ENCODE peak calls at places on chromosomes 13 and 19, in eight cellular contexts. H is left lung, Q is neural progenitor cell, K is left ventricle myocardium inferior, G is heart right ventricle, O is ovary, U is heart left ventricle, J is suprapubic skin. X is an unnamed sample.

GRCh38 chr19:34345934-34346333 is 19.1 kb upstream of the GPI start:
- DNase-seq in H (peak; percentile 44), Q (peak; percentile 83), K (peak; percentile 54), G (peak; percentile 54), O (peak; percentile 25), U (no peak), J (no peak), X (peak; percentile 77)

GRCh38 chr13:25687622-25688225 is 315.9 kb downstream of the ATP8A2 start:
- DNase-seq in H (no peak), Q (no peak), K (no peak), G (peak; percentile 13), O (no peak), U (peak; percentile 28), J (no peak), X (no peak)

GRCh38 chr13:43057653-43058317 is 34.4 kb downstream of the DNAJC15 start:
- DNase-seq in H (no peak), Q (peak; percentile 35), K (no peak), G (no peak), O (no peak), U (peak; percentile 47), J (no peak), X (no peak)

GRCh38 chr13:74134777-74135305 is 637 bp upstream of the KLF12 start:
- DNase-seq in H (peak; percentile 88), Q (peak; percentile 72), K (peak; percentile 66), G (peak; percentile 65), O (peak; percentile 51), U (peak; percentile 66), J (no peak), X (peak; percentile 79)

GRCh38 chr13:94966380-94966779 is 254.0 kb upstream of the SOX21 start:
- DNase-seq in H (no peak), Q (peak; percentile 52), K (no peak), G (no peak), O (no peak), U (no peak), J (no peak), X (no peak)

GRCh38 chr13:109412232-109412935 is 374.0 kb downstream of the IRS2 start:
- DNase-seq in H (peak; percentile 83), Q (peak; percentile 77), K (peak; percentile 55), G (peak; percentile 57), O (peak; percentile 61), U (peak; percentile 75), J (no peak), X (peak; percentile 73)

GRCh38 chr13:41311607-41312500 is 787 bp downstream of the NAA16 start:
- DNase-seq in H (peak; percentile 90), Q (peak; percentile 62), K (peak; percentile 42), G (peak; percentile 49), O (peak; percentile 37), U (peak; percentile 51), J (peak; percentile 80), X (peak; percentile 64)

GRCh38 chr13:70960841-70961443 is 852.7 kb upstream of the KLHL1 start:
- DNase-seq in H (no peak), Q (peak; percentile 42), K (no peak), G (no peak), O (no peak), U (no peak), J (no peak), X (peak; percentile 64)

DNA sequence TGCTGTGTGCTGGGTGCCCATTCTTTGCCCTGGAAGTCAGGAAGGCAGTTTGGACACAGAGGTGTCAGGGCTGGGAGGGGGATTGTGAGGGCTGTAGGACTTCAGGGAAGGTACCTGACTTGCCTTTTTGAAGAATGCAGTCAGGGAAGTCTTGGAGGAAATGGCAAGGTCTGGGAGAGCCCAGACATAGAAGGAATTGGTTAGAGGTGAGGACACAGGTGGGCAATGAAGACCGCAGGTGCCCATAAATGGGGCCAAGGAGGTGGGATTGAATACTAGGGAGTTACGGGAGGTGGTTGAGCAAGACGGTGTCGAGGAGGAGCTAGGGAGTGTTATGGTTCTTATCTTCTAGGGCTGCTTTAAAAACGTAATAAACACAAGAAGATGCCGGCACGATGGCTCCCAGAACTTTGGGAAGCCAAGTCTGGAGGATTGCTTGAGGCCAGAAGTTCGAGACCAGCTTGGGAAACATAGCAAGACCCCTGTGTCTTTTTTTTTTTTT is 1.4 kb upstream of the DDA1 start:
- DNase-seq in H (no peak), Q (no peak), K (no peak), G (no peak), O (no peak), U (no peak), J (no peak), X (peak; percentile 3)
- H3K4me1 ChIP-seq in H (peaks cover 28% of the 10 kb centered on the region), Q (peaks cover 9% of the 10 kb centered on the region), K (peaks cover 84% of the 10 kb centered on the region), G (peaks cover 52% of the 10 kb centered on the region), O (peaks cover 5% of the 10 kb centered on the region), U (peaks cover 11% of the 10 kb centered on the region), J (peaks cover 68% of the 10 kb centered on the region), X (peaks cover 27% of the 10 kb centered on the region)

DNA sequence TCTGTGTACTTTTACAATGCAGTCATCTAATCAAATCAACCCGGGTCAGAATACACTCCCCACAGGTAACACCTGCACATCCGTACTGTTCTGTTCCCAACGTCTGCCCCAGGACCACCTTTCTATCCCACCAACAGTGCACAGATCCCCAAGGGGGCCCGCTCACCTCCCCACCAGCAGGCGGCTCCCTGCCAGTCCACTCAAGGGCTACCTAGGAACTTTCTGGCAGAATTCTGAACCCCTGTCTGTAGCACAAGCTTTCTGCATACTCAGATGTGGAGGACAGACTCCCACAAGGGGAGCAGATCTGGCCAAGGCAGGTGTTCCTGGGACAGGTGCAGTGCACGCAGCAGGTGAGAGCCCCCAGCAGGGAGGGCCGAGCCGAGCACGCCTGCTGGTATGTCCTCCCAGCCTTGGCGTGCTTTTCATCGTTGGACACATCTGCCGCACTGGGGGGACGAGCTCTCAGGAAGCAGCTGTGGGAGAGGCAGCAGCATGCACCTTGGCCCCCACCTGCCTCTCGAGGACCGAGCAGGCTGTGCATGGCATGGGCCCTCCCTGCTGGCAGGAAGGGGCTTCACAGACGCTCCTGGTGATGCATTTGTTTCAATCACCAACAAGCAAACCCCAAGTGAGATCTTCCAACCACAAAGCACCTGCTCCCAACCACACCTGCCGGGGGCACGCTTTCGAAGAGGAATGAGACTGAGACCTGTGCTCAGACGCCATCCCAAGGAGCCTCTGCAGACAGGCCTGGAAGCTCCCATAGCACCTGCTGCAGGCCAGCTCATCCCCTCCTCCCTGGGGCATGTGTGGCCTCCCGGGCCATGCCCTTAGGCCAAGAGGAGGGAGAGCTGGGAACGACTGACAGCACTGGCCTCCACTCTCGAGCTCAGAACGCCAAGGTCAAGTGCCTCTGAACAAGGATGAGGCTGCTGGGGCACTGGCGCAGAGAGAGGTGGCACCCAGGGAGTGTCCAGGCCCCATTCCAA is 35.9 kb downstream of the RAB20 start:
- DNase-seq in H (peak; percentile 83), Q (no peak), K (no peak), G (peak; percentile 51), O (peak; percentile 6), U (peak; percentile 83), J (no peak), X (no peak)
- TF ChIP-seq CTCF in H (no peak), Q (no peak), K (no peak), G (no peak), O (no peak), U (no peak), J (no peak), X (no peak)

GRCh38 chr19:1756705-1757445 is 3.6 kb downstream of the ONECUT3 start:
- DNase-seq in H (peak; percentile 34), Q (no peak), K (no peak), G (no peak), O (no peak), U (no peak), J (no peak), X (no peak)
- H3K4me1 ChIP-seq in H (no peaks in the 10 kb centered on the region), Q (peaks cover 13% of the 10 kb centered on the region), K (peaks cover 26% of the 10 kb centered on the region), G (no peaks in the 10 kb centered on the region), O (no peaks in the 10 kb centered on the region), U (no peaks in the 10 kb centered on the region), J (peaks cover 20% of the 10 kb centered on the region), X (no peaks in the 10 kb centered on the region)

GRCh38 chr13:106036870-106037269 is 498.6 kb downstream of the EFNB2 start:
- DNase-seq in H (no peak), Q (peak; percentile 36), K (no peak), G (no peak), O (no peak), U (no peak), J (no peak), X (no peak)
- TF ChIP-seq CTCF in H (no peak), Q (peak; percentile 18), K (peak; percentile 12), G (no peak), O (no peak), U (no peak), J (no peak), X (no peak)